ENCODE peak calls at places on chromosome 5, in seven cellular contexts. C is adrenal gland, B is kidney, G is HCT116, H is K562, R is A549, L is neural progenitor cell. N is an unnamed sample.
A peak's percentile ranks its signal among the peaks of the same experiment; 100 is the strongest.

GRCh38 chr5:79495311-79495710 is 18.6 kb downstream of the HOMER1 start:
- DNase-seq in C (no peak), B (no peak), G (no peak), H (no peak), R (no peak), L (no peak), N (no peak)

GRCh38 chr5:179368806-179369529 is 23.7 kb upstream of the ADAMTS2 start:
- DNase-seq in C (no peak), B (peak; percentile 55), G (no peak), H (no peak), R (no peak), L (no peak), N (no peak)

GRCh38 chr5:178351950-178352349 is 119.3 kb upstream of the PHYKPL start:
- DNase-seq in C (no peak), B (peak; percentile 29), G (no peak), H (no peak), R (no peak), L (no peak), N (no peak)

GRCh38 chr5:152113401-152113800 is 188.8 kb upstream of the GLRA1 start:
- DNase-seq in C (no peak), B (no peak), G (peak; percentile 21), H (no peak), R (no peak), L (no peak), N (no peak)

GRCh38 chr5:125505062-125505461 is 758.6 kb upstream of the ZNF608 start:
- DNase-seq in C (no peak), B (no peak), G (no peak), H (no peak), R (no peak), L (no peak), N (no peak)

GRCh38 chr5:59609501-59610265 is 283.8 kb downstream of the PDE4D start:
- DNase-seq in C (no peak), B (no peak), G (no peak), H (no peak), R (no peak), L (no peak), N (no peak)

GRCh38 chr5:166188482-166188881 is 2103.0 kb upstream of the WWC1 start:
- DNase-seq in C (no peak), B (no peak), G (no peak), H (no peak), R (no peak), L (no peak), N (no peak)

GRCh38 chr5:5784114-5784513 is 361.6 kb downstream of the ICE1 start:
- DNase-seq in C (no peak), B (no peak), G (no peak), H (no peak), R (no peak), L (no peak), N (no peak)

GRCh38 chr5:118371973-118372650 is 616.2 kb downstream of the DTWD2 start:
- DNase-seq in C (no peak), B (no peak), G (no peak), H (no peak), R (no peak), L (no peak), N (peak; percentile 13)

GRCh38 chr5:175895701-175896102 is 24.3 kb downstream of the CPLX2 start:
- DNase-seq in C (no peak), B (no peak), G (no peak), H (no peak), R (no peak), L (peak; percentile 64), N (no peak)

GRCh38 chr5:5419291-5420210 is 2.9 kb upstream of the ICE1 start:
- DNase-seq in C (no peak), B (no peak), G (peak; percentile 48), H (peak; percentile 50), R (peak; percentile 65), L (peak; percentile 68), N (peak; percentile 51)

GRCh38 chr5:9062873-9063272 is 483.0 kb downstream of the SEMA5A start:
- DNase-seq in C (no peak), B (no peak), G (no peak), H (no peak), R (no peak), L (no peak), N (no peak)

GRCh38 chr5:177130211-177131018 is 3.2 kb upstream of the NSD1 start:
- DNase-seq in C (peak; percentile 11), B (peak; percentile 26), G (no peak), H (no peak), R (no peak), L (no peak), N (no peak)

GRCh38 chr5:172770675-172771438 is at the start of gene DUSP1:
- DNase-seq in C (peak; percentile 99), B (peak; percentile 100), G (peak; percentile 89), H (peak; percentile 97), R (peak; percentile 92), L (peak; percentile 98), N (peak; percentile 98)

GRCh38 chr5:61623401-61624069 is 291.5 kb downstream of the ZSWIM6 start:
- DNase-seq in C (no peak), B (no peak), G (no peak), H (peak; percentile 17), R (peak; percentile 54), L (peak; percentile 63), N (no peak)

GRCh38 chr5:80324912-80325311 is 5.1 kb downstream of the SPZ1 start:
- DNase-seq in C (no peak), B (no peak), G (no peak), H (no peak), R (no peak), L (no peak), N (no peak)

GRCh38 chr5:149005077-149005892 is 57.6 kb downstream of the SH3TC2 start:
- DNase-seq in C (no peak), B (no peak), G (no peak), H (no peak), R (no peak), L (no peak), N (no peak)

GRCh38 chr5:37799865-37800421 is 39.9 kb downstream of the GDNF start:
- DNase-seq in C (no peak), B (no peak), G (no peak), H (no peak), R (no peak), L (no peak), N (no peak)

GRCh38 chr5:147554285-147554817 is 44.5 kb upstream of the DPYSL3 start:
- DNase-seq in C (no peak), B (no peak), G (no peak), H (no peak), R (no peak), L (no peak), N (peak; percentile 51)

GRCh38 chr5:176373100-176373818 is 8.0 kb downstream of the ARL10 start:
- DNase-seq in C (peak; percentile 62), B (no peak), G (no peak), H (no peak), R (no peak), L (no peak), N (no peak)

GRCh38 chr5:129244478-129244877 is 149.9 kb downstream of the ISOC1 start:
- DNase-seq in C (no peak), B (no peak), G (no peak), H (no peak), R (no peak), L (no peak), N (no peak)

GRCh38 chr5:28831042-28831441 is 1792.7 kb upstream of the CDH9 start:
- DNase-seq in C (no peak), B (no peak), G (no peak), H (no peak), R (no peak), L (no peak), N (no peak)

GRCh38 chr5:90161399-90161798 is 248.2 kb downstream of the CETN3 start:
- DNase-seq in C (peak; percentile 85), B (peak; percentile 59), G (peak; percentile 39), H (peak; percentile 8), R (no peak), L (peak; percentile 57), N (peak; percentile 45)

GRCh38 chr5:143243103-143243502 is 160.4 kb downstream of the NR3C1 start:
- DNase-seq in C (no peak), B (no peak), G (no peak), H (no peak), R (no peak), L (no peak), N (no peak)

GRCh38 chr5:6266671-6267197 is 111.6 kb downstream of the MED10 start:
- DNase-seq in C (no peak), B (no peak), G (no peak), H (no peak), R (no peak), L (no peak), N (no peak)

DNA sequence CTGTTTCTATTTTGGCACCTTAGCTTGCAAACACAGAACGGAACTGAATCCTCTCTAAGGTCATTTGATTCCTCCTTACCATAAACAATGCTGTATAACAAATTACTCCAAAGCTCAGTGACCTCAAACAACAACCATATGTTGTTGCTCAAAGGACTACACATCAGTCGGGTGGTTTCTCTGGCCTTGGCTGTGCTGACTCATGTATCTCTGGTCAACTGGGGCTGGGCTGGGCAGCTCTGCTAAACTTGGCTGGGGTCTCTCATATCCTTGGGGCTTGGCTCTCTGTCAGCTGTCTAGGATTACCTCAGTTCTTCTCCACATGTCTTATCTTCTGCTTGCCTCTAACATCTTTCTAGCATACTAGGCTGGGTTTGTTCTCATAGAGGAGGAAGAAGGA is 86.4 kb downstream of the GALNT10 start:
- DNase-seq in C (peak; percentile 84), B (no peak), G (no peak), H (peak; percentile 52), R (no peak), L (no peak), N (peak; percentile 66)
- H3K4me1 ChIP-seq in C (peaks cover 7% of the 10 kb centered on the region), B (peaks cover 18% of the 10 kb centered on the region), G (no peaks in the 10 kb centered on the region), H (peaks cover 24% of the 10 kb centered on the region), R (peaks cover 67% of the 10 kb centered on the region), L (no peaks in the 10 kb centered on the region), N (peaks cover 41% of the 10 kb centered on the region)

GRCh38 chr5:140801494-140801841 is 611 bp downstream of the PCDHA3 start:
- DNase-seq in C (no peak), B (no peak), G (no peak), H (no peak), R (peak; percentile 29), L (no peak), N (no peak)
- H3K9me3 ChIP-seq in C (peaks cover 3% of the 10 kb centered on the region), B (peaks cover 21% of the 10 kb centered on the region), G (no peaks in the 10 kb centered on the region), H (no peaks in the 10 kb centered on the region), R (peaks cover 32% of the 10 kb centered on the region), L (peaks cover 9% of the 10 kb centered on the region), N (peaks cover 2% of the 10 kb centered on the region)

DNA sequence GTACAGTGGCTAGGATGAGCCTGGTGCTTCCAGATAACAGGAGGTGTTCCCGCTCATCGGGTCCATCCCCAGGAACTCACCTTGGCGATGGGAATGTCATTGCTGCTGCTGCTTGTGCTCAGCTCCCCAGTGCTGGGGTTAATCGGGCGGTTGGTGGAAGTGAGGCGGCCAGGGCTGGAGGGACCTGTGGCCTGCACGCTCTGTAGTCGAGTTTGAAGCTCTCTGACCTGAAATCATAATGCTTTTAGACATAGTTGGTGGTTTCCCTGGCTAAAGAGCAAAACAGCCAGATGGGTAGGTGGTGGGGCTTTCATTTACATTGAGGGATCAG is 108.5 kb downstream of the DCP2 start:
- DNase-seq in C (no peak), B (no peak), G (no peak), H (no peak), R (no peak), L (no peak), N (no peak)
- H3K4me1 ChIP-seq in C (no peaks in the 10 kb centered on the region), B (peaks cover 3% of the 10 kb centered on the region), G (no peaks in the 10 kb centered on the region), H (peaks cover 4% of the 10 kb centered on the region), R (no peaks in the 10 kb centered on the region), L (peaks cover 10% of the 10 kb centered on the region), N (peaks cover 6% of the 10 kb centered on the region)

GRCh38 chr5:579746-580366 is 32.3 kb upstream of the CEP72 start:
- DNase-seq in C (no peak), B (peak; percentile 55), G (no peak), H (no peak), R (no peak), L (no peak), N (no peak)
- H3K9me3 ChIP-seq in C (no peaks in the 10 kb centered on the region), B (peaks cover 3% of the 10 kb centered on the region), G (peaks cover 12% of the 10 kb centered on the region), H (no peaks in the 10 kb centered on the region), R (peaks cover 24% of the 10 kb centered on the region), L (peaks cover 7% of the 10 kb centered on the region), N (no peaks in the 10 kb centered on the region)

GRCh38 chr5:93300945-93301344 is 280.1 kb downstream of the NR2F1-AS1 start:
- DNase-seq in C (no peak), B (no peak), G (no peak), H (no peak), R (no peak), L (no peak), N (no peak)
- H3K4me1 ChIP-seq in C (no peaks in the 10 kb centered on the region), B (no peaks in the 10 kb centered on the region), G (peaks cover 26% of the 10 kb centered on the region), H (no peaks in the 10 kb centered on the region), R (no peaks in the 10 kb centered on the region), L (peaks cover 75% of the 10 kb centered on the region), N (no peaks in the 10 kb centered on the region)